ENCODE peak calls at places on chromosome 1, in ten cellular contexts. L is adrenal gland, Q is esophagus squamous epithelium, C is H54, F is HCT116, H is H1, K is tibial nerve, N is prostate gland, X is ovary, Y is lower leg skin. R is an unnamed sample.

GRCh38 chr1:109379422-109379821 is 18.3 kb downstream of the SORT1 start:
- DNase-seq in L (no peak), Q (no peak), C (no peak), F (no peak), H (no peak), K (no peak), N (no peak), X (no peak), Y (no peak), R (no peak)

GRCh38 chr1:10225573-10225972 is 15.2 kb downstream of the KIF1B start:
- DNase-seq in L (no peak), Q (no peak), C (no peak), F (no peak), H (no peak), K (no peak), N (no peak), X (no peak), Y (no peak), R (no peak)

GRCh38 chr1:248918126-248918525 is 12.1 kb downstream of the PGBD2 start:
- DNase-seq in L (no peak), Q (no peak), C (no peak), F (no peak), H (no peak), K (no peak), N (no peak), X (no peak), Y (no peak), R (no peak)

GRCh38 chr1:59879556-59879955 is 47.0 kb downstream of the CYP2J2 start:
- DNase-seq in L (peak), Q (no peak), C (no peak), F (peak), H (peak), K (peak), N (peak), X (no peak), Y (no peak), R (peak)

GRCh38 chr1:110003747-110004428 is 19.3 kb downstream of the AHCYL1 start:
- DNase-seq in L (peak), Q (no peak), C (peak), F (peak), H (peak), K (peak), N (peak), X (peak), Y (peak), R (peak)

GRCh38 chr1:61131716-61132115 is 49.4 kb downstream of the NFIA start:
- DNase-seq in L (no peak), Q (no peak), C (no peak), F (no peak), H (no peak), K (no peak), N (no peak), X (no peak), Y (no peak), R (peak)

GRCh38 chr1:100351095-100351884 is 1.0 kb upstream of the CDC14A start:
- DNase-seq in L (peak), Q (peak), C (peak), F (peak), H (peak), K (peak), N (peak), X (peak), Y (peak), R (peak)

GRCh38 chr1:228264100-228264816 is 56.4 kb downstream of the OBSCN start:
- DNase-seq in L (no peak), Q (no peak), C (no peak), F (no peak), H (peak), K (no peak), N (no peak), X (no peak), Y (peak), R (no peak)

GRCh38 chr1:93827633-93828436 is 51.2 kb downstream of the DNTTIP2 start:
- DNase-seq in L (no peak), Q (no peak), C (no peak), F (no peak), H (no peak), K (no peak), N (no peak), X (no peak), Y (no peak), R (no peak)

GRCh38 chr1:40899230-40899870 is 37.2 kb upstream of the CITED4 start:
- DNase-seq in L (no peak), Q (no peak), C (no peak), F (peak), H (peak), K (no peak), N (peak), X (no peak), Y (no peak), R (no peak)

GRCh38 chr1:226201029-226201593 is 14.6 kb upstream of the ACBD3 start:
- DNase-seq in L (no peak), Q (no peak), C (no peak), F (peak), H (no peak), K (no peak), N (no peak), X (no peak), Y (no peak), R (peak)

GRCh38 chr1:167452483-167452882 is 65.8 kb downstream of the CD247 start:
- DNase-seq in L (no peak), Q (no peak), C (no peak), F (no peak), H (no peak), K (no peak), N (no peak), X (no peak), Y (no peak), R (no peak)

GRCh38 chr1:203122159-203122558 is 5.4 kb upstream of the ADORA1 start:
- DNase-seq in L (no peak), Q (no peak), C (no peak), F (no peak), H (no peak), K (no peak), N (no peak), X (no peak), Y (peak), R (no peak)

GRCh38 chr1:203425668-203425999 is 50.0 kb upstream of the PRELP start:
- DNase-seq in L (no peak), Q (no peak), C (no peak), F (no peak), H (no peak), K (no peak), N (no peak), X (no peak), Y (peak), R (no peak)

GRCh38 chr1:221777434-221778072 is 35.7 kb upstream of the DUSP10 start:
- DNase-seq in L (no peak), Q (no peak), C (no peak), F (no peak), H (no peak), K (no peak), N (no peak), X (no peak), Y (no peak), R (no peak)

GRCh38 chr1:159849972-159850371 is 12.5 kb downstream of the VSIG8 start:
- DNase-seq in L (no peak), Q (no peak), C (peak), F (no peak), H (no peak), K (no peak), N (no peak), X (no peak), Y (no peak), R (no peak)

GRCh38 chr1:36187800-36188593 is 32.0 kb downstream of the MAP7D1 start:
- DNase-seq in L (peak), Q (peak), C (peak), F (peak), H (peak), K (peak), N (peak), X (peak), Y (peak), R (peak)

GRCh38 chr1:117562581-117563491 is 43.0 kb upstream of the TENT5C start:
- DNase-seq in L (no peak), Q (no peak), C (no peak), F (no peak), H (peak), K (no peak), N (peak), X (no peak), Y (peak), R (no peak)

GRCh38 chr1:222384536-222384935 is 163.4 kb downstream of the HHIPL2 start:
- DNase-seq in L (no peak), Q (no peak), C (no peak), F (no peak), H (no peak), K (no peak), N (no peak), X (no peak), Y (no peak), R (no peak)

GRCh38 chr1:26626994-26627393 is 68.8 kb upstream of the ARID1A start:
- DNase-seq in L (peak), Q (no peak), C (no peak), F (no peak), H (no peak), K (no peak), N (no peak), X (no peak), Y (no peak), R (no peak)

GRCh38 chr1:205477759-205478247 is 22.0 kb upstream of the BLACAT1 start:
- DNase-seq in L (peak), Q (no peak), C (peak), F (peak), H (no peak), K (no peak), N (peak), X (no peak), Y (peak), R (no peak)

GRCh38 chr1:173549813-173550212 is 53.1 kb downstream of the SLC9C2 start:
- DNase-seq in L (no peak), Q (no peak), C (no peak), F (no peak), H (no peak), K (no peak), N (no peak), X (no peak), Y (no peak), R (no peak)

GRCh38 chr1:162250004-162250730 is 126.5 kb downstream of the SPATA46 start:
- DNase-seq in L (no peak), Q (no peak), C (no peak), F (no peak), H (no peak), K (no peak), N (no peak), X (no peak), Y (no peak), R (no peak)

GRCh38 chr1:88029899-88030298 is 654.2 kb upstream of the PKN2 start:
- DNase-seq in L (no peak), Q (no peak), C (no peak), F (no peak), H (no peak), K (no peak), N (no peak), X (no peak), Y (no peak), R (no peak)

GRCh38 chr1:231778009-231778719 is 151.6 kb downstream of the DISC1 start:
- DNase-seq in L (peak), Q (no peak), C (no peak), F (peak), H (no peak), K (peak), N (peak), X (no peak), Y (peak), R (no peak)

GRCh38 chr1:233844275-233844674 is 60.2 kb upstream of the SLC35F3 start:
- DNase-seq in L (no peak), Q (no peak), C (no peak), F (no peak), H (no peak), K (no peak), N (no peak), X (no peak), Y (no peak), R (no peak)

GRCh38 chr1:99763956-99764355 is 2.5 kb downstream of the FRRS1 start:
- DNase-seq in L (no peak), Q (no peak), C (no peak), F (no peak), H (no peak), K (no peak), N (no peak), X (no peak), Y (no peak), R (no peak)

GRCh38 chr1:44808938-44809917 is 905 bp downstream of the BTBD19 start:
- DNase-seq in L (peak), Q (peak), C (no peak), F (no peak), H (no peak), K (no peak), N (no peak), X (peak), Y (peak), R (peak)

GRCh38 chr1:145991799-145992412 is 4.5 kb downstream of the TXNIP start:
- DNase-seq in L (peak), Q (no peak), C (no peak), F (no peak), H (no peak), K (no peak), N (no peak), X (no peak), Y (peak), R (no peak)

GRCh38 chr1:145988773-145989172 is 7.6 kb downstream of the TXNIP start:
- DNase-seq in L (no peak), Q (no peak), C (no peak), F (no peak), H (no peak), K (no peak), N (no peak), X (no peak), Y (no peak), R (no peak)

GRCh38 chr1:145987926-145988325 is 8.5 kb downstream of the TXNIP start:
- DNase-seq in L (no peak), Q (no peak), C (no peak), F (no peak), H (no peak), K (no peak), N (no peak), X (no peak), Y (no peak), R (no peak)

GRCh38 chr1:145992502-145992936 is 3.9 kb downstream of the TXNIP start:
- DNase-seq in L (no peak), Q (no peak), C (no peak), F (no peak), H (no peak), K (no peak), N (no peak), X (no peak), Y (peak), R (no peak)

DNA sequence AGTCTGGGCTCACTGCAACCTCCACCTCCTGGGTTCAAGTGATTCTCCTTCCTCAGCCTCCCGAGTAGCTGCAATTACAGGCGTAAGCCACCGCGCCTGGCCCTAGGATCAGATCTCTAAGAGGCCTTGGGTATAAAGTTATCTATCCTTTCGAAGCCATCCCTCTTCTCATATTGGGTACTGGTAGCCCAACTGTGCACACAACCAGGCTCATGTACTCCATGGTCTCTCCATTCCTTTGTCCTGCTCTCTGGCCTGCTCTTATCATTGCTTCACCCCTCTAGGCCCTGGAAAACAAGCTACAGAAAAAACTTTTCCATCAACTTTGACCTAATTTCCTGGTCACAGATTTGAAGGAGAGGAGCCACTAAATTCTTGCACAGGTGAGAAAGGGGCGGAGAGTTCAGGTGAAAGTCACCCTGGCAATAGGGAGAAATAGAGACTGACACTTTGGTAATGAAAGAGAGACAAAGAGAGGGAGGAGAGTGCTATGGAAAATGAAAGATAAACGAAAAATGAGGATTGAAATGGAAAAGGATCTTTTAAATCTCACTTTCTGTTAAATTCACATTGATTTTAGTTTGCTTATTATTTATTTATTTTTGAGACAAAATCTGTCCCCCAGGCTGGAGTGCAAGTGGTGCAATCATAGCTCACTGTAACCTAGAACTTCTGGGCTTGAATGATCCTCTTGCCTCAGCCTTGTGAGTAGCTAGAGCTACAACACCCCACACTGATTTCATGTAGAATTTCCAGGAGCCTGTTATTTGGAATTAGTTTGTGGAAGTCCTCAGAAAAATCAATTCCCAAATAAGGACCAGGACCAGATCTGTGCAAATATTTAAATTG is 5.9 kb downstream of the TXNIP start:
- DNase-seq in L (peak), Q (no peak), C (no peak), F (no peak), H (no peak), K (no peak), N (no peak), X (no peak), Y (no peak), R (peak)
- TF ChIP-seq POLR2A in L (peak), Q (no peak), C (no peak), F (no peak), H (no peak), K (no peak), N (no peak), X (no peak), Y (no peak), R (no peak)

DNA sequence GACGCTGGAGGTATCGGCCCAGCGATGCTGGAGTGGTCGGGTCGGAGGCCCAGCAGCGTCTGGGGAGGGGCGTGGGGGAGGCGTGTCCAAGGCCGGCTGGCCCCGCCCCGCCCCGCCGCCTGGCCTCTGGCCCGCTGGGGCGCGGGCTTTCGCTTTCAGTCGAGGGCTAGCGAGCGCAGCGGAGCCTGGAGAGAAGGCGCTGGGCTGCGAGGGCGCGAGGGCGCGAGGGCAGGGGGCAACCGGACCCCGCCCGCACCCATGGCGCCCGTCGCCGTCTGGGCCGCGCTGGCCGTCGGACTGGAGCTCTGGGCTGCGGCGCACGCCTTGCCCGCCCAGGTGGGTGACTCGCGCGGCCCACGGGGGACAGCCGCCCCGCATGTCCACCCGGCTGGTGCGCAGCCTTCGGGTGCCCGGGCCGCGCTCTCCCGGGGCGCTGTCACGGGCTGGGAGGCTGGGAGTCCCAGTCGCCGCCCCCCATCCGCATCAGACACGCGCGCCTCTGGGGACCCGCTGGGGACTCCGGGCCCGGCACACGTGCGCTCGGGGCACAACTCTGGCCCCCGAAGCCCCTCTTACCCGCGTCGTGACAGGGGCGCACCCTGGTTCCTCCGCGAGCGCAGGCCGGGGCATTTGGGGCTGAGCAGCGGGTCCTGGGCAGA is at the start of gene TNFRSF1B:
- DNase-seq in L (peak), Q (no peak), C (no peak), F (no peak), H (peak), K (peak), N (peak), X (peak), Y (peak), R (peak)
- TF ChIP-seq POLR2A in L (peak), Q (no peak), C (no peak), F (no peak), H (no peak), K (peak), N (peak), X (peak), Y (no peak), R (peak)

GRCh38 chr1:183632087-183632486 is 3.5 kb downstream of the ARPC5 start:
- DNase-seq in L (no peak), Q (no peak), C (no peak), F (no peak), H (no peak), K (no peak), N (no peak), X (no peak), Y (no peak), R (no peak)

GRCh38 chr1:183634429-183635065 is 1.0 kb downstream of the ARPC5 start:
- DNase-seq in L (no peak), Q (no peak), C (no peak), F (no peak), H (no peak), K (no peak), N (no peak), X (no peak), Y (no peak), R (no peak)

GRCh38 chr1:183635112-183635605 is 424 bp downstream of the ARPC5 start:
- DNase-seq in L (peak), Q (no peak), C (peak), F (no peak), H (peak), K (no peak), N (no peak), X (peak), Y (peak), R (peak)

GRCh38 chr1:183632964-183633363 is 2.6 kb downstream of the ARPC5 start:
- DNase-seq in L (no peak), Q (no peak), C (no peak), F (no peak), H (no peak), K (no peak), N (no peak), X (no peak), Y (no peak), R (no peak)

DNA sequence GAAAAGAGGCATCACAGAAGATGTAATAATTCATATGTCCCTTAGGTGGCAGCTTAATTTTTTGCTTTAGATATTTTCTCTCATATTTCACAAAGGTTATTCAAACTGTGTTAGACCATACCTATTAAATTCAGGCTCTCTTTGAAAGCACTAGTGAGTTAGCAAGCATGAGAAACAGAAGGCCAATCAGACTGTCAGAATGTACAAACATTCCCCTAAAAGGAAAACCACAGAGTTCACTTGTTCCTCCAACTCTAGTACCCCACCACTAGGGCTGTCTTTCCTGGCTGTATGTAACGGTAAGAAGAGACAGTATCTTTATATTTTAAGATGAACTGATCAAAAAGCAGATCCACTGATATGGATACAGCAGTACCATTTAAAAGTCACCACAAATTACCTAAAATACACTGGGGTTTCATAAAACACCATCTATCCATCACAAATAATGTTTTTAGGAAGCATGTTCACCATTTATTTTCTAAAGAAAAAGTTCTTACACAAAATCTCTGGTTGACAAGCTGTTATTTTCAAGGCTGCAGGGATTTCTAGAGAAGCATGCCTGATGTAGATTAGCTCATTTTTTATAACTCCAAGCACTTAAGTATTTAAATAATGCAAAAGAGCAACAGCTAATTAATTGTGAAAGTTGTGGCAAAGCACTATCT is 1.8 kb downstream of the ARPC5 start:
- DNase-seq in L (no peak), Q (no peak), C (peak), F (peak), H (no peak), K (no peak), N (no peak), X (no peak), Y (no peak), R (peak)
- TF ChIP-seq POLR2A in L (peak), Q (no peak), C (no peak), F (no peak), H (no peak), K (peak), N (no peak), X (no peak), Y (no peak), R (no peak)

GRCh38 chr1:246597340-246597739 is 31.1 kb downstream of the CNST start:
- DNase-seq in L (peak), Q (no peak), C (no peak), F (no peak), H (no peak), K (no peak), N (no peak), X (no peak), Y (no peak), R (peak)
- TF ChIP-seq POLR2A in L (no peak), Q (no peak), C (no peak), F (no peak), H (no peak), K (no peak), N (no peak), X (no peak), Y (no peak), R (no peak)

GRCh38 chr1:243849089-243850012 is 692 bp downstream of the AKT3 start:
- DNase-seq in L (peak), Q (no peak), C (peak), F (no peak), H (peak), K (peak), N (peak), X (peak), Y (peak), R (peak)
- TF ChIP-seq POLR2A in L (peak), Q (no peak), C (peak), F (no peak), H (no peak), K (no peak), N (peak), X (peak), Y (no peak), R (no peak)